ENCODE peak calls at places on chromosomes 7 and 10, in eight cellular contexts. M, P, K, V, U, X, J and E are unnamed samples.

GRCh38 chr10:13227031-13227430 is 7.1 kb downstream of the UCMA start:
- DNase-seq in M (no peak), P (no peak), K (no peak), V (no peak), U (no peak), X (no peak), J (no peak), E (no peak)

GRCh38 chr10:71272122-71272771 is 46.8 kb upstream of the SLC29A3 start:
- DNase-seq in M (peak), P (no peak), K (peak), V (no peak), U (no peak), X (peak), J (no peak), E (no peak)

GRCh38 chr7:45000096-45001032 is at the start of gene CCM2:
- DNase-seq in M (peak), P (no peak), K (peak), V (no peak), U (no peak), X (peak), J (no peak), E (no peak)

GRCh38 chr7:33418251-33418701 is 288.9 kb downstream of the BBS9 start:
- DNase-seq in M (peak), P (no peak), K (peak), V (no peak), U (no peak), X (peak), J (no peak), E (no peak)

GRCh38 chr10:12389154-12389734 is 39.9 kb downstream of the CAMK1D start:
- DNase-seq in M (no peak), P (no peak), K (no peak), V (no peak), U (no peak), X (no peak), J (no peak), E (no peak)

GRCh38 chr7:134703781-134704180 is 57.1 kb downstream of the BPGM start:
- DNase-seq in M (peak), P (no peak), K (no peak), V (no peak), U (no peak), X (peak), J (peak), E (no peak)

GRCh38 chr10:111384556-111384955 is 307.7 kb downstream of the ADRA2A start:
- DNase-seq in M (no peak), P (no peak), K (no peak), V (no peak), U (no peak), X (no peak), J (no peak), E (no peak)

GRCh38 chr10:7950981-7951847 is 103.3 kb upstream of the GATA3 start:
- DNase-seq in M (peak), P (no peak), K (peak), V (no peak), U (no peak), X (peak), J (no peak), E (no peak)

GRCh38 chr10:119449760-119450461 is 92.6 kb downstream of the RGS10 start:
- DNase-seq in M (peak), P (no peak), K (peak), V (peak), U (no peak), X (peak), J (no peak), E (peak)

GRCh38 chr7:90119178-90119971 is 34.9 kb upstream of the STEAP1 start:
- DNase-seq in M (peak), P (no peak), K (no peak), V (no peak), U (peak), X (peak), J (no peak), E (no peak)

GRCh38 chr10:14244801-14245211 is 85.9 kb downstream of the FRMD4A start:
- DNase-seq in M (peak), P (peak), K (peak), V (no peak), U (no peak), X (peak), J (no peak), E (no peak)

GRCh38 chr7:139714163-139714901 is 63.5 kb downstream of the HIPK2 start:
- DNase-seq in M (no peak), P (no peak), K (no peak), V (no peak), U (no peak), X (no peak), J (no peak), E (no peak)
- H3K4me3 ChIP-seq in M (no peak), P (no peak), K (no peak), V (no peak), U (no peak), X (no peak), J (no peak), E (no peak)

GRCh38 chr10:77983384-77984341 is 45.7 kb downstream of the POLR3A start:
- DNase-seq in M (peak), P (no peak), K (peak), V (no peak), U (no peak), X (peak), J (no peak), E (peak)

GRCh38 chr10:77987671-77988070 is 41.6 kb downstream of the POLR3A start:
- DNase-seq in M (no peak), P (no peak), K (no peak), V (peak), U (no peak), X (no peak), J (no peak), E (no peak)

GRCh38 chr10:77989081-77989724 is 40.1 kb downstream of the POLR3A start:
- DNase-seq in M (no peak), P (no peak), K (peak), V (peak), U (no peak), X (peak), J (no peak), E (no peak)

GRCh38 chr10:77981281-77981680 is 48.0 kb downstream of the POLR3A start:
- DNase-seq in M (no peak), P (no peak), K (no peak), V (no peak), U (no peak), X (no peak), J (no peak), E (no peak)

DNA sequence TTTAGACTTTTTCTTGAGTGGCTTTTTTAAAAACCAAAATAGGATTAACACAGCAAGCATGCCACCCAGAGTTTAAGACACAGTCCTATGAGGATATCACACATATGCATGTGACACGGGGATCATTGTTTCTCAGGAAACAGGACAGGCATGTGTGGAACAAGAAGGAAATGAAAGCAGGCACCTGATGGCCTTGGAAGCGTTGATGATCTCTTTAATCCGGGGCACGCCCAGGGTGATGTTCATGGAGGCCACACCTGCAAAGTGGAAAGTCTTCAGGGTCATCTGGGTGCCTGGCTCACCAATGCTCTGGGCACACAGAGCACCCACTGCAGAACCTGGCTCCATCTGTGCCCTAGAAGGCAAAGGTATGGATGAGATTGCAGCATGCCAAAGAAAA is 44.3 kb downstream of the POLR3A start:
- DNase-seq in M (no peak), P (no peak), K (no peak), V (no peak), U (no peak), X (no peak), J (no peak), E (no peak)
- TF ChIP-seq CTCF in M (no peak), P (no peak), K (no peak), V (no peak), U (no peak), X (no peak), J (no peak), E (no peak)

DNA sequence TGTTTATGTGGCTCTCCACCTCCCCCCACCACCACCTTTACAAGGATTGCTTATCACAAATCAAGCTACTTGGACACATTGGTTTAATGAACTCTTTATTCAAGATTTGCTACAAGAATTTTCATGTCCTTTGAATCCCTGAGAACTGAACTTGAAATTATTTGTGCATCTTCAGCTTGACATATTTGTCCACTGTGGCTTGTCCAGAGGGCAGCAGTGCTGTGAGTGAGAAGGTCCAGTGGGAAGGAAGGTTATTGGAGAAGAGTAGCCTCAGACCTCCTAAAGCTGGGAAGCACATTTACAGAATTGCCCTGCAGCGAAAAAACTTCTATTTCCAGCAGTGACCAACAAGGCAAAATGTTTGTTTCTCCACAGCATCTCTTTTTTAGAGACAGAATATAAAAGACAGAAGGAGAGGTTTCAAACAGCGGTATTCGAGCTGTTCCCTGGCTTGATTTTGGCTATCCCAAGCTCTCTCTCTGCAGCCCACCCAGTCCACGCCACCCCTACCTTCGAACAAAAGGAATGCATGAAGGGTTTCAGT is 2.2 kb upstream of the HOXA11 start:
- DNase-seq in M (no peak), P (no peak), K (no peak), V (no peak), U (no peak), X (no peak), J (no peak), E (no peak)
- H3K4me3 ChIP-seq in M (no peak), P (no peak), K (no peak), V (no peak), U (no peak), X (no peak), J (no peak), E (no peak)

DNA sequence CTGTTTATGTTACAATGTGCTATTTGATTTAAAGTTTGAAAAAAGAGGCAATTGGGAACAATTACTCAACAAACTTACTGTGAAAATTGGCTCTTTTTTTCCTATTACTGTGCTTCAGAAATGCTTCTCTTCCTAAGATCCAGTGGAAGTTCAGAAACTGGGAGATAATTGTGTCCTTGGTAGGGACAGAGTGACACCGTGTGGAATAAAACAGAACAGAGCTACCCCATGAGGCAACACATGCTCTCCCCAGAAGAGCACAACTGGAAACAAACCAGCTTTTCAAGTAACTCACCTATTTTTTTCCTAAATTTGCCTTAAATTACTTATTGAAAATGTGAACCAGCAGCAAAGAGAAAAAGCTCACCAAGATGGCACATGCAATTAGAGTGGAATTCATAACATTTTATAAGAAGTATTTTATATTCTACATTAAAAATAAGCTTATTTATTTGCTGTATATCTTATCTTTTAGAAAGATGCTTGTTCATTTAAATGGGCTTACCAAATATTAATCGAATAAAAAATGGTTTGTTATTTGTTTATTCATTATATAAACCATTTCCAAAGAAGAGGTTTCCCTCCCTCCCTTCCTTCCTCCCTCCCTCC is 346.1 kb upstream of the ANKRD30A start:
- DNase-seq in M (peak), P (peak), K (peak), V (no peak), U (no peak), X (peak), J (peak), E (peak)
- TF ChIP-seq CTCF in M (peak), P (peak), K (peak), V (peak), U (peak), X (peak), J (peak), E (peak)

GRCh38 chr7:22651534-22652243 is 75.3 kb upstream of the IL6 start:
- DNase-seq in M (peak), P (no peak), K (peak), V (no peak), U (no peak), X (peak), J (no peak), E (no peak)

GRCh38 chr7:22653981-22654380 is 73.0 kb upstream of the IL6 start:
- DNase-seq in M (no peak), P (no peak), K (no peak), V (no peak), U (no peak), X (no peak), J (no peak), E (no peak)

GRCh38 chr7:22649686-22650085 is 77.3 kb upstream of the IL6 start:
- DNase-seq in M (no peak), P (no peak), K (no peak), V (no peak), U (no peak), X (no peak), J (no peak), E (no peak)

GRCh38 chr7:22647451-22648257 is 79.3 kb upstream of the IL6 start:
- DNase-seq in M (peak), P (no peak), K (peak), V (no peak), U (no peak), X (peak), J (no peak), E (peak)

GRCh38 chr7:22651036-22651435 is 76.0 kb upstream of the IL6 start:
- DNase-seq in M (no peak), P (no peak), K (peak), V (no peak), U (no peak), X (peak), J (no peak), E (no peak)
- H3K4me3 ChIP-seq in M (no peak), P (no peak), K (no peak), V (no peak), U (no peak), X (no peak), J (no peak), E (no peak)

DNA sequence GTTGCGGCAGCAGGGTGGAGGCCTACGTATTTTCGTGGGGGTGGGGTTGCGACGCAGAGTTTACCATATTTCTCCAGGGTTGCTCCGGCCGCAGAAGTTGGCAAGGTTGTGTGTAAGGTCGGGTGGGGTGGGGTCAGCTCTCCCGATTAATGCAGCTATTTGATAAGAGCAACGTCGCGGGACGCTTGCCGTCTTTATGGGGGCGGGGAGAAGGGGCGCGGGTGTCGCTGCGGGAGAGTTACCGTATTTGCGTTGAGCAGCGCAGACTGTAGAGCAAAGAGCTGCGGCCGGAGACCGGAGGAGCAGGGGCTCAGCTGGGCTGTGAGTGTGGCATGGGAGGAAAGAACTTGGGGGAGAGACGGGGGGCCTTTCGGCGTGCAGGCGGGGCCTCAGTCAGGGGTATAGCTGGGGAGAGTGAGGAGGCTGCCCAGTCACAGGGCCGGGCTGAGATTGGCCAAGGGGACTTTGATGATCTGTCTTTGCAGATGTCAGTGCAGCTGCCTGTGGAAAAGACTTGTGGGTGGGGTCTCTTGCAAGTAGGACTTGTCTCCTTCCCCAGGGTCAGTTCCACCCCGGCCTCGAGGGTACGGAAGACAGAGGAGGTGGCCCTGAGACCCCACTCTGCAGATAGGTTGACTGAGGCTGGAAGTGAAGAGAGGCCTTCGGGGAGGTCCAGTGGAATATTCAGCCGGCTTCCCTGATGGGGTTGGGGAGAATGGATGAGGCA is 26.6 kb downstream of the ZNF775 start:
- DNase-seq in M (peak), P (no peak), K (no peak), V (no peak), U (no peak), X (peak), J (peak), E (no peak)
- TF ChIP-seq CTCF in M (no peak), P (no peak), K (no peak), V (no peak), U (no peak), X (no peak), J (no peak), E (no peak)

GRCh38 chr7:123751816-123752215 is 3.0 kb upstream of the WASL start:
- DNase-seq in M (peak), P (no peak), K (peak), V (no peak), U (no peak), X (peak), J (no peak), E (no peak)
- H3K4me3 ChIP-seq in M (no peak), P (no peak), K (no peak), V (no peak), U (no peak), X (no peak), J (no peak), E (no peak)

DNA sequence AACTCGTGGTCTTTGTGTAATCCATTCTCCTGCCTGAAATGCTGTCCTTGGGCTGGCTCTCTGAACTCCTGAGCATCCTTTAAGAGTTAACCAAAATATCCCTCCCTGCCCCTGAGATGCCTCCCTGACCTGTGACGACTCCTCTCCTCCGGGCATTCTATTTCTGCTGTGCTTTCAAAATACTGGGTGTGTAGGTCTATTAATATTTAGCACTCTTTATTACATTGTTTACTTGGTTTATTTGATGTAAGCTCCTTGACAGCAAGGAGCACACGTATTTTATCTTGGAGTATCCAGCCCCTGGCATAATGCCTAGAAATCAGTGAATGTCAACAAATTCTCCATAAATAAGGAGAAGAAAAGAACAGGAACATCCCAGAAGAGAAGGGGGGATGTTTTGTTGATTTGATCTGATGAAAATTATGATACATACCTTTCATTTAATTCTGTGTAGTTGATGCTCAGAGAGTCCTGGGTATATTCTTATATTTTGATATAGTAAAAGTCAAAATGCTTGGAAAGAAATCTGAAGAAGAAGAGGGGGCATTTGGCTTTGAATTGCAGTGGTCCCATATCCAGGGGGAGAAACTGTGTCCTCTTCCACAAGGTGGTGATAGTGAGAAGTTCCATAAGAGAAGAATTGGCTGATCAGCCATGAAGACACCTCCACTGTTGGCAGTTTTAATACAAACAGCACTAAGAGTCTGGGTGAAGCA is 107.7 kb upstream of the MPP7 start:
- DNase-seq in M (peak), P (no peak), K (no peak), V (no peak), U (no peak), X (no peak), J (no peak), E (no peak)
- TF ChIP-seq CTCF in M (peak), P (no peak), K (no peak), V (no peak), U (no peak), X (no peak), J (no peak), E (no peak)

DNA sequence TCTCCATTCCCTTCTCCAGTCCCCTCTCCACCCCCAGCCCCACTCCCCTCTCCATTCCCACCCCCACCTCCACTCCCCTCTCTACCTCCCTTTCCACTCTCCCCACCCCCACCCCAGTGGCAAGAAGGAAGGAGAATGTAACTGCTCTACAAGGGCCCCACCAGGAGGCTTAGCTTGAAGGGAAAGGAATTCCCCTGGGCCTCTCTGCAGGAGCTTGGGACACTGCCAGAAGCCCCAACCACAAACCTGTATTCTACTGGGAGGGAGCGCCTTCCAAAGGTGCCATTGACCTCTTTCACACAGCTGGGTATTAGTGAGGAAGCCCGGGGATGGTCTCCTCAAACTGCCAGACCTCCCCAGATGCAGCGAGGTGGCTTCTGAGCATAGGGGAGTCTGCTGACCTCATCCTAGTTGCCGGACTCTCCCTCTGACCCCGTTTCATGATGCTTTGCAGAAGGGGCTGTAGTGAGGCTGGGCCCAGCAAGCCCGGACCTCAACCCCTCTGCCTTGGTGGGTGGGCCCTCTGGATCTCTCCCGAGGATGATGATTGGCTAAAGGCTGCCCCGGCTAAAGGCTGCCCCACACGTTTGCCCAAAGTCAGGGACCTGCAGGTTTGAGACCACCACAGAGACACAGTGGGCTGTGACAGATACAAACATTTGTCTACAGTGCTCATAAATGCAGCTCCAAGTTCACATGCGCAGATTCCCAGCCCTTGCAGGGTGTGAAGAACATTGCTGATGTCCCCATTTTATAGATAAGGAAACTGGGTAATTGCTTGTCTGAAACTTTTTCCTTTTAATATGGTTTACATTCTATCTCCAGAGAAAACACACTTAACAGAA is 2.9 kb downstream of the DEPP1 start:
- DNase-seq in M (peak), P (no peak), K (peak), V (no peak), U (no peak), X (peak), J (peak), E (no peak)
- H3K4me3 ChIP-seq in M (peak), P (no peak), K (peak), V (peak), U (peak), X (no peak), J (peak), E (peak)